ENCODE peak calls at places on chromosomes 16 and 17, in four cellular contexts. W, I, O and Q are unnamed samples.

GRCh38 chr17:42459983-42460300 is 1.3 kb downstream of the ATP6V0A1 start:
- DNase-seq in I (no peak), W (no peak), O (no peak), Q (peak; percentile 16)

GRCh38 chr17:48593126-48593829 is at the start of gene HOXB5:
- DNase-seq in O (no peak), I (no peak), W (no peak), Q (no peak)

GRCh38 chr16:50509521-50510341 is 38.5 kb upstream of the NKD1 start:
- DNase-seq in W (no peak), I (no peak), O (peak; percentile 50), Q (no peak)

GRCh38 chr17:73815474-73815873 is 171.2 kb upstream of the SDK2 start:
- DNase-seq in W (no peak), O (no peak), I (no peak), Q (no peak)

GRCh38 chr16:51763072-51763658 is 612.1 kb upstream of the SALL1 start:
- DNase-seq in O (no peak), I (no peak), W (no peak), Q (no peak)

GRCh38 chr17:31558748-31559646 is 167.5 kb downstream of the RAB11FIP4 start:
- DNase-seq in I (peak; percentile 78), O (peak; percentile 59), W (peak; percentile 91), Q (peak; percentile 88)

GRCh38 chr17:79785900-79786810 is 8.2 kb downstream of the CBX2 start:
- DNase-seq in O (no peak), W (no peak), I (no peak), Q (no peak)

GRCh38 chr17:37787055-37787720 is 42.3 kb upstream of the HNF1B start:
- DNase-seq in I (no peak), O (peak; percentile 86), W (peak; percentile 95), Q (peak; percentile 34)

GRCh38 chr16:70481929-70482536 is 27.6 kb downstream of the FCSK start:
- DNase-seq in W (no peak), I (no peak), O (no peak), Q (no peak)

GRCh38 chr17:28370744-28371103 is 617 bp upstream of the VTN start:
- DNase-seq in W (no peak), O (peak; percentile 7), I (no peak), Q (no peak)

GRCh38 chr16:873889-874288 is 73.4 kb upstream of the GNG13 start:
- DNase-seq in O (no peak), I (peak; percentile 10), W (no peak), Q (no peak)

GRCh38 chr16:31092330-31092729 is 2.3 kb downstream of the VKORC1 start:
- DNase-seq in I (no peak), O (no peak), W (no peak), Q (no peak)

GRCh38 chr16:21568502-21569189 is 30.7 kb upstream of the METTL9 start:
- DNase-seq in I (no peak), W (no peak), O (no peak), Q (no peak)

GRCh38 chr17:38730526-38731379 is 612 bp downstream of the CISD3 start:
- DNase-seq in I (peak; percentile 84), O (peak; percentile 90), W (peak; percentile 61), Q (no peak)

GRCh38 chr17:83012873-83013778 is 66.3 kb upstream of the METRNL start:
- DNase-seq in O (no peak), W (no peak), I (no peak), Q (no peak)

GRCh38 chr17:2029911-2030778 is at the start of gene DPH1:
- DNase-seq in W (peak; percentile 99), I (peak; percentile 87), O (peak; percentile 92), Q (peak; percentile 91)

GRCh38 chr17:35214631-35215273 is 20.6 kb upstream of the SLC35G3 start:
- DNase-seq in W (no peak), O (no peak), I (no peak), Q (no peak)

GRCh38 chr16:54361813-54362212 is 75.2 kb upstream of the IRX3 start:
- DNase-seq in W (peak; percentile 18), O (no peak), I (no peak), Q (no peak)

GRCh38 chr16:4033951-4034350 is 82.3 kb downstream of the ADCY9 start:
- DNase-seq in W (no peak), O (no peak), I (no peak), Q (no peak)

GRCh38 chr17:19787733-19788357 is 39.7 kb upstream of the ALDH3A1 start:
- DNase-seq in W (no peak), I (no peak), O (no peak), Q (no peak)

GRCh38 chr16:74281285-74281684 is 15.3 kb upstream of the PSMD7 start:
- DNase-seq in O (no peak), W (no peak), I (no peak), Q (peak; percentile 57)

GRCh38 chr17:65022137-65022536 is 34.4 kb downstream of the GNA13 start:
- DNase-seq in I (no peak), O (no peak), W (no peak), Q (no peak)

DNA sequence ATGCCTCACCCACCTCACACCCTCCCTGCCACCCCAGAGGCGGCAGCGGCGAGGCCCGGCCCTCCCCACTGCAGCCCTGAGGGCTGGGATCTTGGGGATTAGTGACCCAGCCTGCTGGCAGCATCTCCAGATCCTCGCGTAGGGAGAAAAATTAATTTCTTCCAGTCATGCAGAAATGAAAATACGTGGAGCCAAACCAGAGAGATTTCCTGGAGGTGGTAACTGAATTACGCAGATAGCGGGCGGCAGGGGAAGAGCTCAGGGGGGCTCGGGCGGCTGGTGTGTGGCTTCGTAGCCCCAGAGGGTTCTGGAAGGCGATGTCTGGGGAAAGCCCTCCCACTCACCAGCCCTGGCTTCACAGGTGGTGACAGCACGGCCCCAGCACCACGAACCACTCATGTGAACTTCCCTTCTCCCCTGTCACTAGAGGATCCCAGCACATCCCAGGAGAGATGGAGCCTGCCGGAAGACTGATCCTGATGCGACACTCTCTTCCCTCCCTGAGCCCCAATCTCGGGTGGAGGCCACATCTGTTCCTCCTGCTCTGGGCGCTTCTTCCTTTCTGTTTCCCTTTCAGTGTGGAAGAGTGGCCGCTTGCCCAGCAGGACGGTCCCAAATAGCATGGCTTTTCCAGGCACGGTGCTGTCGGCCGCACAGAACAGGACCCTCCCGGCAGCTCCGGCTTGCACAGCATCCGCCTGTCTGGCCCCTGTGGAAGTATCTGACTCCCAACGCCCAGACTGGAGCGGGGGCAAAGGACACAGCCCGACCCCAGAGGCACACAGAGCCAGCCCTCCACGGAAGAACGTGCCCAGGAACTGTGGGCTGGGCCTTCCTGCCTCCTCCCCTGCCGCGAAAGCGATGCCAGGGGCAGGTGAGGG is 37.8 kb downstream of the CBFA2T3 start:
- DNase-seq in O (no peak), I (peak; percentile 52), W (no peak), Q (no peak)
- H3K4me3 ChIP-seq in O (no peak overlapping the region), I (peak overlapping the region; percentile 85), W (no peak overlapping the region), Q (no peak overlapping the region)

GRCh38 chr16:29818082-29818481 is 2.1 kb downstream of the PAGR1 start:
- DNase-seq in I (no peak), O (no peak), W (no peak), Q (no peak)
- H3K4me3 ChIP-seq in I (no peak overlapping the region), O (no peak overlapping the region), W (no peak overlapping the region), Q (no peak overlapping the region)

DNA sequence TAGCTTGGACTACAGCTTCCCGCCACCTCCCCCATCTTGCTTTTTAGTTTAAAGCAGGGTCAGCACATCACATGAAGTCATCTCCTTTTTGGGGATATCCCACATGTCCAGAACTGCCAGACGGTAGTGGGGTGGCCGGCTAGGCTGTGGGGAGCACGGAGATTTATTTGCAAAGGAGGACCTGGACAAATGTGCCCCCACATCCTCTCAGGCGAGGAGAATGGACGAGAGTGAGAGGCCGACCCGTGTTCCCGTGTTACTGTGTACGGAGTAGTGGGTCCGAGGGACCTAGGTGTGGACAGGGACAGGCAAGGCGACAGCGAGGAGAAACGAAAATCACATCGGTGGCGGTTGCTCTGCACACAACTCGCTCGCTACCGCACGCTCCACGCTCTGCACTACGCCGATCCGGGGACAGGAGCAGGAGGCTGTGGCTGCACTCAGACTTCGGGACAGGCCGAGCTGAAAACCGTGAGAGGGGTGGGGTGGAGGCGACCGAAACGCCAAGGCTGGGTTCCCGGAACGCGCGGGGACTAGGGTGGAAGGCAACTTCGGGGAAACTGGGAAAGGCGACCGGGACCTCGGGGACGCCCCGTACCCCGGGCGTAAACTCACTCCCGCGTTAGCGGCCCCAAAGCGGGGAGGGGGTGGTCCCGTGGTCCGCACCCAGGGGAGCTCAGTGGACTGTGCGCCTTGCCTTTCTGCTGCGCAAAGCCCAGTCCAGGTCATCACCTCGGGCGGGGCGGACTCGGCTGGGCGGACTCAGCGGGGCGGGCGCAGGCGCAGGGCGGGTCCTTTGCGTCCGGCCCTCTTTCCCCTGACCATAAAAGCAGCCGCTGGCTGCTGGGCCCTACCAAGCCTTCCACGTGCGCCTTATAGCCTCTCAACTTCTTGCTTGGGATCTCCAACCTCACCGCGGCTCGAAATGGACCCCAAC is at the start of gene MT1A:
- DNase-seq in I (peak; percentile 83), O (peak; percentile 29), W (peak; percentile 23), Q (peak; percentile 80)
- H3K4me3 ChIP-seq in I (peak within 1 kb of the TSS; percentile 70), O (no peak within 1 kb of the TSS), W (peak within 1 kb of the TSS; percentile 43), Q (peak within 1 kb of the TSS; percentile 45)

DNA sequence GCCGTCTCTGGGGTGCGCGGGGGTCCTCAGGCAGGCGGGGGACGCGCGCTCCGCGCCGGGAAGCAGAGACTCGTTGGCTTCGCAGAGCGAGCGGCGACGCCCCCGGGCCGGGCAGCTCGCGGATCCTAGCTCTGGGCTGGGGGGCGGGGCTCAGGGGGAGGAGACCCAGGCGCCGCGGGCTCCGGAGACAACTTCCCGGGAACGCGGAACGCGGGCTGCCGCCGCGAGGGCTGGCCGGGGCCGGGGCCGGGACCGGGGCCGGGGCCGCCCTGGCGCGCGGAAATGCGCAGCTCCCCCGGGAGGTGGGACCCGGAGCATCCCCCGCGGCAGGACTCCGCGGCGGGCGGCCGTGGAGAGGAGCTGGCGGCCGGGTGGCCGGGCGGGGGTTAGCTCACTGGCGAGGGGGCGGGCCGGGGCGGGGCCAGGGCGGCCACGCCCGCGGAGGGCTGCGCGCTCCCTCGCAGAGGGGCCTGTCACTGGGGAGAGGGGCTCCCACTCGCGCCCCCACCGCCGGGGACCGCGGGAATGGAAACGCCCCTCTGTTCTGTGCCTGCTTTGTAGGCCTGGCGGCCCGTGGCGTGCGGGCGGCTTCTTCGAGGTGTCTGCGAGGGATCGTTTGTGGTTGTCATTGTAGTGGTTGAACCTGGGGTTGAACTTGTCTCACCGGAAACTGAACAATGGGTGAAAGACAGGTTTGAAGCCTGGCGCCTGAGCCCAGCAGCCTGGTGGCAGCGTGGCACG is at the start of gene GAS7:
- DNase-seq in I (peak; percentile 81), W (peak; percentile 61), O (no peak), Q (no peak)
- H3K4me3 ChIP-seq in I (peak within 1 kb of the TSS; percentile 81), W (peak within 1 kb of the TSS; percentile 60), O (no peak within 1 kb of the TSS), Q (no peak within 1 kb of the TSS)